ENCODE peak calls at places on chromosomes 12 and 14, in four cellular contexts. F is IMR-90, W is heart right ventricle, S is dorsolateral prefrontal cortex. C is an unnamed sample.

GRCh38 chr12:716506-716905 is 35.9 kb upstream of the WNK1 start:
- DNase-seq in F (no peak), W (no peak), S (no peak), C (no peak)

GRCh38 chr14:57383125-57383524 is 7.3 kb upstream of the NAA30 start:
- DNase-seq in F (no peak), W (no peak), S (no peak), C (no peak)

GRCh38 chr12:13405961-13406703 is 209.6 kb downstream of the EMP1 start:
- DNase-seq in F (no peak), W (no peak), S (no peak), C (no peak)

GRCh38 chr14:58738189-58738836 is 100.6 kb downstream of the DACT1 start:
- DNase-seq in F (peak), W (no peak), S (no peak), C (peak)

GRCh38 chr12:95980437-95980836 is 15.7 kb downstream of the HAL start:
- DNase-seq in F (no peak), W (no peak), S (no peak), C (no peak)

GRCh38 chr12:111570090-111570961 is 28.8 kb downstream of the ATXN2 start:
- DNase-seq in F (peak), W (no peak), S (no peak), C (peak)

GRCh38 chr14:56195219-56195618 is 77.0 kb downstream of the PELI2 start:
- DNase-seq in F (no peak), W (no peak), S (no peak), C (no peak)

GRCh38 chr14:95519699-95520098 is 3.2 kb upstream of the SYNE3 start:
- DNase-seq in F (peak), W (peak), S (no peak), C (no peak)

GRCh38 chr14:66401447-66402095 is 84.6 kb upstream of the CCDC196 start:
- DNase-seq in F (no peak), W (no peak), S (no peak), C (no peak)

GRCh38 chr14:103629503-103630121 is 601 bp downstream of the KLC1 start:
- DNase-seq in F (no peak), W (peak), S (no peak), C (no peak)

GRCh38 chr12:57086951-57087688 is 1.8 kb upstream of the NAB2 start:
- DNase-seq in F (peak), W (peak), S (no peak), C (no peak)

GRCh38 chr14:74135386-74135785 is 50.6 kb downstream of the LIN52 start:
- DNase-seq in F (peak), W (no peak), S (no peak), C (no peak)

GRCh38 chr12:118035194-118036041 is 18.9 kb downstream of the RFC5 start:
- DNase-seq in F (peak), W (no peak), S (no peak), C (no peak)

GRCh38 chr12:63805704-63806672 is 26.3 kb downstream of the RXYLT1 start:
- DNase-seq in F (no peak), W (no peak), S (no peak), C (no peak)

GRCh38 chr12:47189753-47190152 is 110.0 kb upstream of the AMIGO2 start:
- DNase-seq in F (no peak), W (no peak), S (no peak), C (no peak)

GRCh38 chr12:51973560-51973959 is 22.1 kb downstream of the ACVR1B start:
- DNase-seq in F (peak), W (no peak), S (no peak), C (no peak)

GRCh38 chr14:97262336-97262735 is 465.2 kb downstream of the VRK1 start:
- DNase-seq in F (no peak), W (no peak), S (no peak), C (no peak)

GRCh38 chr12:71476513-71476912 is 36.9 kb downstream of the LGR5 start:
- DNase-seq in F (peak), W (no peak), S (no peak), C (no peak)

GRCh38 chr14:68471029-68471963 is 321.6 kb downstream of the ZFP36L1 start:
- DNase-seq in F (no peak), W (no peak), S (no peak), C (no peak)

GRCh38 chr14:75981826-75982723 is at the start of gene TGFB3:
- DNase-seq in F (peak), W (peak), S (peak), C (peak)

GRCh38 chr12:42936991-42937390 is 347.4 kb upstream of the PRICKLE1 start:
- DNase-seq in F (no peak), W (no peak), S (no peak), C (no peak)

GRCh38 chr12:79691299-79692248 is 810 bp upstream of the PAWR start:
- DNase-seq in F (peak), W (no peak), S (no peak), C (no peak)

GRCh38 chr12:102618197-102618897 is 138.0 kb upstream of the IGF1 start:
- DNase-seq in F (no peak), W (no peak), S (no peak), C (no peak)

GRCh38 chr12:132423251-132424117 is 66.5 kb upstream of the FBRSL1 start:
- DNase-seq in F (no peak), W (no peak), S (no peak), C (no peak)

GRCh38 chr12:4648099-4648498 is 752 bp downstream of the AKAP3 start:
- DNase-seq in F (no peak), W (no peak), S (no peak), C (no peak)

GRCh38 chr14:22549981-22550670 is 38.9 kb downstream of the DAD1 start:
- DNase-seq in F (peak), W (no peak), S (no peak), C (no peak)

GRCh38 chr14:99744199-99744872 is 48.9 kb upstream of the EML1 start:
- DNase-seq in F (peak), W (no peak), S (no peak), C (no peak)
- H3K27ac ChIP-seq in F (peak), W (no peak), S (no peak), C (peak)

DNA sequence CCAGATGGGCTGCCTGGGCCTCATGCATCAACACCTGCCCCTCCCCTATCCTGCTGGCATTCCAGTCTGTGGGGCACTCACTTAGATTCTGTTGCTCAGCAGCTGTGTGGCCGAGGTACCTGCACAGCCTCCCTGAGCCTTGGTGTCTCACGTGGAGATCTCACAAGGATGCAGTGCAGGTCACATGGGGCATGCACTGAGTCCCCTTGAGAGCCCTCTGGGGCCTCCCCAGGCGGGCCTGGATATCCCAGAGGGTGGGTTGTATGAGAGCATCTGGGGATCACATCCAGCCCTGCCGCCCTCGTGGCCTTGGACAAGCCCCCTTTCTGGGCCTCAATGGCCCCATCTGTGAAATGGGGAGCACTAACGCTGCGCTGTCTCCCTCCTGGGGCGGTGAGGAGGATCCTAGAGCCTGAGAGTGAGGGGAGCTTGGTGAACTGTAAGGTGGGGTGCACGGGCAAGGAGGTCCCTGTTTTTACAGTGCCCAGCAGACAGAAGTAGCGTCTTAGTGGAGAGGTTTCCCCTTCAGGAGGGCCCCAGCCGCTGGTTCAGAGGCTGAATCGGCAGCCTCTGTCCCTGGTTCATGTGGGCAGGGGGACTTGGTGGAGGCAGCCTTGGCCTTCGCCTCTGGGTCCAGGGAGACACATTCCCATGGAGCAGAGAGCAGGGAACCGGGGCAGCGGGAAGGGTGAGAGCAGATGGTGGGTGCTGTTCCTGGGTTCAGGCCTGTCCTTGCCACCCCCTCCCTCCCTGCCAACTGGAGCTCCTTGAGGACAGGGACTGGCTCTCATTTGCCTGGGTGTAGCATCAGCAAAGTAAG is 791 bp upstream of the SLC25A47 start:
- DNase-seq in F (no peak), W (no peak), S (no peak), C (no peak)
- H3K27ac ChIP-seq in F (no peak), W (no peak), S (no peak), C (no peak)

DNA sequence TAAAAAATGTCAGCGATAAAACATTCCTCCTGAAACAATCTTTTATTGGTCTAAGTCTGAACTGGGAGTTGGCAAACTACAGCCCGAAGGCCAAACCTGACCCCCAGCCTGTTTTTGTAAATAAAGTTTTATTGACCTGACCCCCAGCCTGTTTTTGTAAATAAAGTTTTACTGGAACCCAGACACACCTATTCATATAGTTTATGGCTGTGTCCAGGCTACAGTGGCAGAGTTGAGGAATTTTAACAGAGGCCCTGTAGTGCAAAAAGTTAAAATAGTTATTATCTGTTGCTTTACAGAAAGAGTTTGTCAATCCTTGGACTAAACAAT is 12.1 kb upstream of the SCARB1 start:
- DNase-seq in F (no peak), W (no peak), S (no peak), C (no peak)
- H3K27ac ChIP-seq in F (no peak), W (no peak), S (no peak), C (no peak)

GRCh38 chr14:100764716-100765115 is 38.0 kb downstream of the DLK1 start:
- DNase-seq in F (no peak), W (no peak), S (no peak), C (no peak)

GRCh38 chr14:100765296-100765695 is 38.6 kb downstream of the DLK1 start:
- DNase-seq in F (no peak), W (no peak), S (no peak), C (no peak)

GRCh38 chr14:100762901-100763300 is 36.2 kb downstream of the DLK1 start:
- DNase-seq in F (no peak), W (no peak), S (no peak), C (no peak)

GRCh38 chr14:100762089-100762515 is 35.4 kb downstream of the DLK1 start:
- DNase-seq in F (peak), W (no peak), S (no peak), C (no peak)

GRCh38 chr14:100761481-100761880 is 34.8 kb downstream of the DLK1 start:
- DNase-seq in F (peak), W (no peak), S (no peak), C (peak)
- H3K27ac ChIP-seq in F (no peak), W (no peak), S (no peak), C (peak)